ENCODE peak calls at places on chromosome 15, in eight cellular contexts. N, V, C, E, F, W, S and A are unnamed samples.

GRCh38 chr15:38611228-38611627 is 46.6 kb upstream of the RASGRP1 start:
- DNase-seq in V (no peak), N (no peak), S (no peak), W (no peak), F (no peak), C (no peak), E (no peak), A (no peak)

GRCh38 chr15:88606437-88606794 is 14.7 kb upstream of the AEN start:
- DNase-seq in N (no peak), S (no peak), V (no peak), E (no peak), W (no peak), F (no peak), C (no peak), A (no peak)

GRCh38 chr15:94185547-94186236 is 45.7 kb upstream of the MCTP2 start:
- DNase-seq in E (no peak), V (no peak), N (no peak), F (no peak), W (no peak), C (no peak), S (no peak), A (no peak)

GRCh38 chr15:67256051-67256450 is 1.5 kb downstream of the IQCH start:
- DNase-seq in V (no peak), N (no peak), S (no peak), F (no peak), W (no peak), E (no peak), C (no peak), A (no peak)

GRCh38 chr15:66864086-66864830 is 162.2 kb downstream of the SMAD6 start:
- DNase-seq in E (no peak), F (no peak), W (no peak), C (peak), N (no peak), V (no peak), S (no peak), A (no peak)

GRCh38 chr15:82943176-82943575 is 9.3 kb downstream of the HOMER2 start:
- DNase-seq in S (peak), E (no peak), F (no peak), C (no peak), N (no peak), W (no peak), V (no peak), A (no peak)

GRCh38 chr15:97525809-97526208 is 434.7 kb upstream of the ARRDC4 start:
- DNase-seq in F (no peak), C (no peak), W (no peak), V (no peak), N (no peak), E (no peak), S (no peak), A (no peak)

GRCh38 chr15:38530113-38530512 is 34.5 kb downstream of the RASGRP1 start:
- DNase-seq in E (no peak), F (no peak), W (no peak), N (no peak), S (no peak), V (no peak), C (no peak), A (no peak)

GRCh38 chr15:73078722-73079121 is 26.5 kb downstream of the NEO1 start:
- DNase-seq in C (no peak), F (peak), W (no peak), N (no peak), E (no peak), S (peak), V (peak), A (no peak)

GRCh38 chr15:20106026-20106425 is 435.6 kb downstream of the GOLGA6L6 start:
- DNase-seq in C (no peak), E (peak), V (no peak), S (no peak), N (no peak), W (no peak), F (peak), A (no peak)

GRCh38 chr15:67025719-67026118 is 39.7 kb upstream of the SMAD3 start:
- DNase-seq in S (peak), N (no peak), V (peak), W (peak), C (no peak), E (no peak), F (no peak), A (no peak)

GRCh38 chr15:33022629-33023028 is 171.9 kb downstream of the FMN1 start:
- DNase-seq in W (peak), S (peak), F (peak), N (no peak), V (peak), E (no peak), C (no peak), A (no peak)

GRCh38 chr15:96325579-96326331 is 4.7 kb upstream of the NR2F2 start:
- DNase-seq in N (no peak), V (no peak), E (no peak), F (peak), S (no peak), W (no peak), C (no peak), A (no peak)

GRCh38 chr15:96276438-96277210 is 53.9 kb upstream of the NR2F2 start:
- DNase-seq in W (no peak), S (peak), N (no peak), E (no peak), C (no peak), V (peak), F (no peak), A (no peak)

GRCh38 chr15:83066034-83066760 is 855 bp downstream of the BTBD1 start:
- DNase-seq in V (no peak), W (peak), F (peak), S (peak), N (peak), E (no peak), C (no peak), A (no peak)

GRCh38 chr15:98946301-98947255 is 61.0 kb downstream of the PGPEP1L start:
- DNase-seq in N (no peak), E (no peak), C (no peak), F (no peak), S (peak), W (no peak), V (peak), A (no peak)

GRCh38 chr15:79903137-79903536 is 6.3 kb upstream of the MTHFS start:
- DNase-seq in C (no peak), S (no peak), E (no peak), V (no peak), N (no peak), W (no peak), F (no peak), A (no peak)

GRCh38 chr15:50116477-50116876 is 2.6 kb downstream of the ATP8B4 start:
- DNase-seq in F (peak), V (no peak), C (no peak), E (no peak), N (peak), S (peak), W (no peak), A (no peak)

GRCh38 chr15:31080618-31081017 is 20.9 kb downstream of the TRPM1 start:
- DNase-seq in V (no peak), N (peak), W (peak), S (no peak), E (peak), F (peak), C (no peak), A (peak)

GRCh38 chr15:38714309-38715072 is 149.9 kb upstream of the RASGRP1 start:
- DNase-seq in S (peak), F (no peak), N (no peak), E (no peak), V (peak), W (no peak), C (no peak), A (no peak)

GRCh38 chr15:73930790-73931281 is 4.6 kb downstream of the LOXL1 start:
- DNase-seq in V (no peak), N (no peak), E (no peak), C (no peak), S (peak), W (no peak), F (no peak), A (no peak)

GRCh38 chr15:98878862-98879261 is 128.7 kb downstream of the PGPEP1L start:
- DNase-seq in W (no peak), N (no peak), C (no peak), F (no peak), S (no peak), E (no peak), V (no peak), A (no peak)

GRCh38 chr15:33859992-33860545 is 108.2 kb upstream of the CHRM5 start:
- DNase-seq in E (no peak), N (no peak), C (no peak), S (no peak), V (no peak), W (no peak), F (no peak), A (no peak)

GRCh38 chr15:76199106-76200082 is 111.9 kb downstream of the ETFA start:
- DNase-seq in F (no peak), V (peak), S (peak), E (peak), W (no peak), C (no peak), N (no peak), A (no peak)

GRCh38 chr15:69037977-69038376 is 23.5 kb downstream of the NOX5 start:
- DNase-seq in N (no peak), S (no peak), V (no peak), E (no peak), W (no peak), F (no peak), C (no peak), A (no peak)

GRCh38 chr15:92392966-92393286 is 755 bp upstream of the ST8SIA2 start:
- DNase-seq in C (no peak), E (no peak), W (no peak), V (no peak), F (peak), S (no peak), N (no peak), A (no peak)

GRCh38 chr15:63938486-63939061 is 104.8 kb upstream of the HERC1 start:
- DNase-seq in F (no peak), S (peak), C (no peak), N (no peak), V (no peak), W (no peak), E (no peak), A (no peak)

GRCh38 chr15:90529369-90530249 is at the start of gene CRTC3:
- DNase-seq in C (no peak), E (peak), F (peak), W (peak), S (peak), V (no peak), N (peak), A (peak)

GRCh38 chr15:62547584-62547983 is 382.5 kb upstream of the C2CD4B start:
- DNase-seq in F (no peak), E (no peak), W (no peak), S (peak), V (no peak), C (no peak), N (no peak), A (no peak)

GRCh38 chr15:62545392-62546227 is 380.5 kb upstream of the C2CD4B start:
- DNase-seq in S (peak), F (no peak), E (peak), W (no peak), C (no peak), V (no peak), N (no peak), A (no peak)

GRCh38 chr15:62544446-62544845 is 379.4 kb upstream of the C2CD4B start:
- DNase-seq in W (no peak), V (no peak), F (no peak), C (no peak), N (no peak), E (no peak), S (no peak), A (no peak)

GRCh38 chr15:62554164-62554563 is 389.1 kb upstream of the C2CD4B start:
- DNase-seq in V (no peak), E (no peak), S (no peak), N (peak), W (no peak), C (no peak), F (no peak), A (no peak)

GRCh38 chr15:62549345-62549970 is 384.4 kb upstream of the C2CD4B start:
- DNase-seq in E (no peak), F (peak), C (no peak), N (peak), S (no peak), V (no peak), W (no peak), A (no peak)
- TF ChIP-seq CTCF in E (no peak), F (peak), C (no peak), N (peak), S (peak), V (peak), W (peak), A (peak)

GRCh38 chr15:65066001-65066634 is 1.7 kb downstream of the RASL12 start:
- DNase-seq in C (no peak), N (no peak), F (peak), W (no peak), E (no peak), V (no peak), S (no peak), A (no peak)
- TF ChIP-seq CTCF in C (no peak), N (no peak), F (no peak), W (no peak), E (no peak), V (no peak), S (no peak), A (no peak)

DNA sequence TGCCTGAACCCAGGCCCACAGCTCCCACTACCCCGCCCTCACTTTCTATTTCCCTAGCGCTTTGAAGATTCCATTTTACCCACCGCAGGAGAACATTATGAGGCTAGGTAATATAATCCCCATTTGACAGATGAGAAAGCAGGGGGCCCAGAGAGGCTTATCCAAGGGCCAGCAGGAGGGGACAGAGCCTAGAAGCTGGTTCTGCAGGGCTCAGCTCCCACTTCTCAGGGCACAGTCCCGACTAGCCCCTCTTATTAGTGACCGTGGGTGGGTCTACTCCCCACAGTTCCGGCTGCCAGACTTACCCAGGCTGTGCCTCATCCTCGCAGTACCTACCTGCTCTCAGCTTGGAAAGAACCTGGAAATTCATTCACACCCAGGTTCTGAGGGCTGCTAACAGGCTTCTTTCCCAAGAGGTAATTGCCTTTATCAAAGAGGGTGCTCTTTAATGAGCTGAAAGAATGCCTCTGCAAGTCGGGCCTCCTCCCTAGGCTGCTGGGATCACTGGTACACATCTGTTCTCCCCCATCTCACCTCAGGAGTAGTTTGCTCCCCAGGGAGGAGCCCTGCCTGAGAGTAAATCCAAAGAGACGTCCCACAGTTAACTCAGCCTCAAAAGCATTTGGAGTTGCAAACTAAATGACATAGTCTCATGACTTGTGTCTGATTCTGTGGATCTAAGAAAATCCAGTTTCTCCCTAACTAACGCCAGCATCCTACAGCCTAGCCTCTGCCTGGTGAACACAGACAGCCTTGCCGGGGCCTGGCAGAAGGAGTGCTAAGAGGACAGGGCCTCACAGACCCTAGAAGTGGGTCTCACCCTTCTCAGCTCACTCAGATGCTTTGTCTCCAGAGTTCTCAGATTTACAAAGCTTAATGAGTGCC is 125.0 kb downstream of the CHSY1 start:
- DNase-seq in W (no peak), S (peak), V (no peak), C (no peak), E (no peak), F (peak), N (no peak), A (no peak)
- TF ChIP-seq CTCF in W (no peak), S (no peak), V (no peak), C (no peak), E (no peak), F (no peak), N (no peak), A (no peak)

DNA sequence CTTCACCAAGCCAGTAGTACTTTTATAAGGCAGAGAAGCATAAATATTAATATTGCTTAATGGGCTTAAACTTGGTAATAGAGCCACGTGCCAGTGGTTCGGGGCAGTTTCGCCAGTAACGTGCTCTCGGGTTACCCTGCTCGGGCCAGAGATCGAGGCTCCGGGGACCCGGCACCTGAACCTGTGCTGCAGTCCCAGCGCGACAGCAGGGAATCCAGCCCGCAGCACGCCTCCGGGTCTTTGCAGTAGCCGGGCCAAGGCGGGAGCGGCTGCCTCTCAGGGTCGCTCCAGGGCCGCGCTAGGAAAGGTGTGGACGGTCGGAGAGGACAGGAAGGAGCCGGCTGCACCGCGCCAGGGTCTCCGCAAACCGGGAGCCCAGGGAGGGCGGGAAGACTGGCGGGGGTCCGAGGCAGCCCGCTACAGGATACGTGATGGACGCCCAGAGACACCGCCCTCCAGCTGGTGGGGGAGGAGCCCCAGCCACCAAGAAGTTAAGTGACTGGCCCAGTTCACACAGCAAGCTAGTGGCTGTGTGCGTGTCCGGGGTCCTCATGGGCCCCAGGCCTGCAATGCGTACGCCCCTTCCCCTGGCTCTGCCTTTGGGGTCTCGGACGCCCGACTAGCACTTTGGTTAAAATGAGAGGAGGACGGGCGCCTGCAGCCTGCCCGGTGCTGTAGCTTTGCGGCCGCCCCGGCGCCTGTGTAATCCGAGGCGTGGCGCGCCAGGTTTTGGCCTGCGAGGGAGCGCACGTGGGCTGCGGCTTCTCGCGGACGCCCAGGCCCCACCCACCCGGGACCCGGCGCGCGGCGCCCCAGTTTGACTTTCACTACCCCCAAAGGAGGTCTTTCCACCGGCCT is 1.2 kb upstream of the PDE8A start:
- DNase-seq in E (peak), N (peak), C (no peak), W (peak), F (peak), S (peak), V (peak), A (peak)
- TF ChIP-seq CTCF in E (peak), N (no peak), C (no peak), W (no peak), F (no peak), S (no peak), V (no peak), A (no peak)

DNA sequence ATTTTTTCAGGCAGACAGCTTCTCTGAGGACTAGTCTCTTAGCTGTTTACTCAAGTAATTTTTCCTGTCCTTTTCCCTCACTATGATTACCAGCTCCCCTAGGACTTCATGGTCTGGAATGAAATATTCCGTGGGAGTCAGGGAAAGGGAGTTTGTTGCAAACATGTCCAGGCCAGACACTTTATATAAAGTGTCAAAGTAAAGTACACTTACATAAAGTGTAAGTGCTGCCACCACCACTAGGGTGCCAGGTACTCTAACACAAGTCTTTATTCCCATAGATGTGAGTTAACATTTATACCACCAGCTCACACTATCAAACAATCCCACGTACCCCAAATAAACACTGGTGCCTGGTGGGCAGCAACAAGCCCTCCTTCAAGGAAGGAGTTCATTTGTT is 179.8 kb downstream of the SNRPN start:
- DNase-seq in C (no peak), V (no peak), W (no peak), N (no peak), F (peak), E (no peak), S (peak), A (no peak)
- TF ChIP-seq CTCF in C (no peak), V (peak), W (no peak), N (peak), F (peak), E (no peak), S (no peak), A (no peak)